ENCODE peak calls at places on chromosomes 3 and 15, in five cellular contexts. One of them, this sample, is unnamed.
A peak's percentile ranks its signal among the peaks of the same experiment; 100 is the strongest.

GRCh38 chr15:72319360-72319984 is 485 bp downstream of the CELF6 start:
- DNase-seq in ovary: peak; percentile 83
- DNase-seq in uterus: peak; percentile 66
- DNase-seq in transverse colon: peak; percentile 58
- DNase-seq in vagina: peak; percentile 58
- DNase-seq in this sample: peak; percentile 83

GRCh38 chr3:15327941-15328340 is 4.4 kb downstream of the SH3BP5 start:
- DNase-seq in ovary: no peak
- DNase-seq in uterus: peak; percentile 55
- DNase-seq in transverse colon: peak; percentile 62
- DNase-seq in vagina: no peak
- DNase-seq in this sample: peak; percentile 31

GRCh38 chr15:70093070-70093469 is 4.6 kb downstream of the TLE3 start:
- DNase-seq in ovary: no peak
- DNase-seq in uterus: no peak
- DNase-seq in transverse colon: no peak
- DNase-seq in vagina: no peak
- DNase-seq in this sample: no peak

GRCh38 chr3:30203301-30203700 is 403.1 kb upstream of the TGFBR2 start:
- DNase-seq in ovary: no peak
- DNase-seq in uterus: no peak
- DNase-seq in transverse colon: no peak
- DNase-seq in vagina: no peak
- DNase-seq in this sample: no peak

GRCh38 chr15:88894819-88895767 is at the start of gene HAPLN3:
- DNase-seq in ovary: peak; percentile 35
- DNase-seq in uterus: no peak
- DNase-seq in transverse colon: peak; percentile 46
- DNase-seq in vagina: no peak
- DNase-seq in this sample: peak; percentile 43

GRCh38 chr3:189862385-189863023 is 231.3 kb downstream of the TP63 start:
- DNase-seq in ovary: no peak
- DNase-seq in uterus: no peak
- DNase-seq in transverse colon: no peak
- DNase-seq in vagina: no peak
- DNase-seq in this sample: no peak

GRCh38 chr15:39285663-39286062 is 295.2 kb upstream of the THBS1 start:
- DNase-seq in ovary: no peak
- DNase-seq in uterus: no peak
- DNase-seq in transverse colon: no peak
- DNase-seq in vagina: no peak
- DNase-seq in this sample: no peak

GRCh38 chr3:131717493-131717892 is 214.7 kb upstream of the MRPL3 start:
- DNase-seq in ovary: no peak
- DNase-seq in uterus: no peak
- DNase-seq in transverse colon: no peak
- DNase-seq in vagina: no peak
- DNase-seq in this sample: no peak

GRCh38 chr3:12180218-12180617 is 21.5 kb upstream of the TIMP4 start:
- DNase-seq in ovary: peak; percentile 47
- DNase-seq in uterus: peak; percentile 31
- DNase-seq in transverse colon: peak; percentile 69
- DNase-seq in vagina: no peak
- DNase-seq in this sample: peak; percentile 71

GRCh38 chr15:76730262-76730661 is 174.9 kb downstream of the SCAPER start:
- DNase-seq in ovary: no peak
- DNase-seq in uterus: no peak
- DNase-seq in transverse colon: no peak
- DNase-seq in vagina: no peak
- DNase-seq in this sample: no peak

GRCh38 chr15:66878761-66879160 is 176.7 kb downstream of the SMAD6 start:
- DNase-seq in ovary: no peak
- DNase-seq in uterus: no peak
- DNase-seq in transverse colon: no peak
- DNase-seq in vagina: peak; percentile 58
- DNase-seq in this sample: no peak

GRCh38 chr3:114584734-114585371 is 291.0 kb downstream of the TIGIT start:
- DNase-seq in ovary: peak; percentile 33
- DNase-seq in uterus: peak; percentile 20
- DNase-seq in transverse colon: no peak
- DNase-seq in vagina: no peak
- DNase-seq in this sample: no peak

GRCh38 chr3:153290278-153291015 is 128.4 kb downstream of the RAP2B start:
- DNase-seq in ovary: no peak
- DNase-seq in uterus: no peak
- DNase-seq in transverse colon: no peak
- DNase-seq in vagina: no peak
- DNase-seq in this sample: peak; percentile 25

GRCh38 chr3:11230125-11230524 is 42.1 kb upstream of the ATG7 start:
- DNase-seq in ovary: no peak
- DNase-seq in uterus: no peak
- DNase-seq in transverse colon: no peak
- DNase-seq in vagina: no peak
- DNase-seq in this sample: no peak

GRCh38 chr3:40939113-40940070 is 259.9 kb upstream of the CTNNB1 start:
- DNase-seq in ovary: no peak
- DNase-seq in uterus: no peak
- DNase-seq in transverse colon: no peak
- DNase-seq in vagina: no peak
- DNase-seq in this sample: no peak

GRCh38 chr3:73432021-73432722 is 192.6 kb downstream of the PDZRN3 start:
- DNase-seq in ovary: no peak
- DNase-seq in uterus: peak; percentile 45
- DNase-seq in transverse colon: no peak
- DNase-seq in vagina: peak; percentile 85
- DNase-seq in this sample: no peak

GRCh38 chr3:5195605-5196004 is 8.1 kb downstream of the EDEM1 start:
- DNase-seq in ovary: no peak
- DNase-seq in uterus: no peak
- DNase-seq in transverse colon: no peak
- DNase-seq in vagina: no peak
- DNase-seq in this sample: no peak

GRCh38 chr3:34024447-34025240 is 226.2 kb downstream of the PDCD6IP start:
- DNase-seq in ovary: no peak
- DNase-seq in uterus: no peak
- DNase-seq in transverse colon: no peak
- DNase-seq in vagina: peak; percentile 75
- DNase-seq in this sample: no peak

GRCh38 chr15:99909914-99910313 is 176.7 kb upstream of the LYSMD4 start:
- DNase-seq in ovary: no peak
- DNase-seq in uterus: no peak
- DNase-seq in transverse colon: no peak
- DNase-seq in vagina: no peak
- DNase-seq in this sample: no peak

GRCh38 chr15:44545934-44546802 is 9.2 kb downstream of the EIF3J start:
- DNase-seq in ovary: no peak
- DNase-seq in uterus: no peak
- DNase-seq in transverse colon: no peak
- DNase-seq in vagina: no peak
- DNase-seq in this sample: no peak

GRCh38 chr15:100858294-100858693 is 21.3 kb upstream of the ALDH1A3 start:
- DNase-seq in ovary: no peak
- DNase-seq in uterus: no peak
- DNase-seq in transverse colon: no peak
- DNase-seq in vagina: no peak
- DNase-seq in this sample: no peak

GRCh38 chr3:180909369-180910127 is 2.9 kb upstream of the FXR1 start:
- DNase-seq in ovary: no peak
- DNase-seq in uterus: no peak
- DNase-seq in transverse colon: no peak
- DNase-seq in vagina: no peak
- DNase-seq in this sample: no peak

GRCh38 chr15:45169608-45170480 is 17.9 kb downstream of the SHF start:
- DNase-seq in ovary: no peak
- DNase-seq in uterus: no peak
- DNase-seq in transverse colon: no peak
- DNase-seq in vagina: no peak
- DNase-seq in this sample: no peak

GRCh38 chr15:63292771-63293170 is 15.4 kb downstream of the APH1B start:
- DNase-seq in ovary: no peak
- DNase-seq in uterus: no peak
- DNase-seq in transverse colon: no peak
- DNase-seq in vagina: no peak
- DNase-seq in this sample: no peak

GRCh38 chr15:93158104-93158503 is 69.1 kb upstream of the RGMA start:
- DNase-seq in ovary: no peak
- DNase-seq in uterus: no peak
- DNase-seq in transverse colon: no peak
- DNase-seq in vagina: no peak
- DNase-seq in this sample: no peak

GRCh38 chr15:66912001-66912400 is 153.4 kb upstream of the SMAD3 start:
- DNase-seq in ovary: no peak
- DNase-seq in uterus: no peak
- DNase-seq in transverse colon: no peak
- DNase-seq in vagina: no peak
- DNase-seq in this sample: no peak

GRCh38 chr3:195005759-195006555 is 265.0 kb downstream of the XXYLT1 start:
- DNase-seq in ovary: peak; percentile 0
- DNase-seq in uterus: no peak
- DNase-seq in transverse colon: no peak
- DNase-seq in vagina: peak; percentile 77
- DNase-seq in this sample: no peak

GRCh38 chr3:186724911-186725310 is 7.8 kb downstream of the KNG1 start:
- DNase-seq in ovary: no peak
- DNase-seq in uterus: no peak
- DNase-seq in transverse colon: no peak
- DNase-seq in vagina: no peak
- DNase-seq in this sample: no peak

GRCh38 chr3:119357190-119357589 is 63.0 kb downstream of the ARHGAP31 start:
- DNase-seq in ovary: no peak
- DNase-seq in uterus: no peak
- DNase-seq in transverse colon: no peak
- DNase-seq in vagina: no peak
- DNase-seq in this sample: no peak

GRCh38 chr3:180610981-180611380 is 9.0 kb downstream of the TTC14 start:
- DNase-seq in ovary: no peak
- DNase-seq in uterus: no peak
- DNase-seq in transverse colon: no peak
- DNase-seq in vagina: no peak
- DNase-seq in this sample: no peak

GRCh38 chr3:49723301-49723630 is 485 bp downstream of the GMPPB start:
- DNase-seq in ovary: peak; percentile 61
- DNase-seq in uterus: peak; percentile 54
- DNase-seq in transverse colon: peak; percentile 88
- DNase-seq in vagina: peak; percentile 92
- DNase-seq in this sample: peak; percentile 93

GRCh38 chr3:169615833-169616232 is 47.7 kb downstream of the MECOM start:
- DNase-seq in ovary: no peak
- DNase-seq in uterus: no peak
- DNase-seq in transverse colon: no peak
- DNase-seq in vagina: no peak
- DNase-seq in this sample: no peak

GRCh38 chr3:193850084-193850619 is 257.1 kb downstream of the OPA1 start:
- DNase-seq in ovary: no peak
- DNase-seq in uterus: no peak
- DNase-seq in transverse colon: no peak
- DNase-seq in vagina: no peak
- DNase-seq in this sample: no peak

GRCh38 chr3:193851941-193852674 is 259.1 kb downstream of the OPA1 start:
- DNase-seq in ovary: no peak
- DNase-seq in uterus: no peak
- DNase-seq in transverse colon: no peak
- DNase-seq in vagina: no peak
- DNase-seq in this sample: peak; percentile 52

GRCh38 chr3:193851416-193851815 is 258.4 kb downstream of the OPA1 start:
- DNase-seq in ovary: no peak
- DNase-seq in uterus: no peak
- DNase-seq in transverse colon: no peak
- DNase-seq in vagina: no peak
- DNase-seq in this sample: no peak

GRCh38 chr3:193853511-193854219 is 260.7 kb downstream of the OPA1 start:
- DNase-seq in ovary: no peak
- DNase-seq in uterus: no peak
- DNase-seq in transverse colon: peak; percentile 28
- DNase-seq in vagina: no peak
- DNase-seq in this sample: no peak

GRCh38 chr3:193852901-193853300 is 259.9 kb downstream of the OPA1 start:
- DNase-seq in ovary: no peak
- DNase-seq in uterus: no peak
- DNase-seq in transverse colon: no peak
- DNase-seq in vagina: no peak
- DNase-seq in this sample: no peak
- H3K4me3 ChIP-seq in ovary: no peak overlapping the region
- H3K4me3 ChIP-seq in uterus: no peak overlapping the region
- H3K4me3 ChIP-seq in transverse colon: no peak overlapping the region
- H3K4me3 ChIP-seq in vagina: no peak overlapping the region
- H3K4me3 ChIP-seq in this sample: no peak overlapping the region

DNA sequence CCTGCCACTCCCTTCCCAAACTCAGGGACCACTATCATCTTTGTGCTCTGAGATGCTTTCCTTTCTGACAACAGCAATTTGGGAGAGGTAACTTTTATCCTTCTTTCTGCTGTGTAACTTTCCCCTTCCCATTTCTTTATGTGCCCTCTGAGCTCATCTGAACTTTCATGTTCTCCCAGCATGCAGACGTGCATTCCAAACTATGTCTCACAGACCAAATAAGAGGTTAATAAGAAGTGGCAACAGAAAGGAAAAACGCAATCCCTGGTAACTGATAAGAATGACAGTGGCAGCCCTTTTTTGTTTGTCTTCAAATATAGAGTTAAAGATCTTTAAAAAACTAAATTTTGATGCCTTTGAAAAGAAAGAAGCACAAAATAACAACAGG is 533.4 kb downstream of the FOXP1 start:
- DNase-seq in ovary: no peak
- DNase-seq in uterus: no peak
- DNase-seq in transverse colon: no peak
- DNase-seq in vagina: no peak
- DNase-seq in this sample: no peak
- H3K4me1 ChIP-seq in ovary: peaks cover 25% of the 10 kb centered on the region
- H3K4me1 ChIP-seq in uterus: peaks cover 44% of the 10 kb centered on the region
- H3K4me1 ChIP-seq in transverse colon: peaks cover 96% of the 10 kb centered on the region
- H3K4me1 ChIP-seq in vagina: peaks cover 85% of the 10 kb centered on the region
- H3K4me1 ChIP-seq in this sample: peaks cover 79% of the 10 kb centered on the region

GRCh38 chr3:58238830-58239229 is 1.2 kb downstream of the ABHD6 start:
- DNase-seq in ovary: no peak
- DNase-seq in uterus: no peak
- DNase-seq in transverse colon: no peak
- DNase-seq in vagina: no peak
- DNase-seq in this sample: no peak
- H3K4me3 ChIP-seq in ovary: peak overlapping the region; percentile 68
- H3K4me3 ChIP-seq in uterus: no peak overlapping the region
- H3K4me3 ChIP-seq in transverse colon: no peak overlapping the region
- H3K4me3 ChIP-seq in vagina: peak overlapping the region; percentile 93
- H3K4me3 ChIP-seq in this sample: no peak overlapping the region

DNA sequence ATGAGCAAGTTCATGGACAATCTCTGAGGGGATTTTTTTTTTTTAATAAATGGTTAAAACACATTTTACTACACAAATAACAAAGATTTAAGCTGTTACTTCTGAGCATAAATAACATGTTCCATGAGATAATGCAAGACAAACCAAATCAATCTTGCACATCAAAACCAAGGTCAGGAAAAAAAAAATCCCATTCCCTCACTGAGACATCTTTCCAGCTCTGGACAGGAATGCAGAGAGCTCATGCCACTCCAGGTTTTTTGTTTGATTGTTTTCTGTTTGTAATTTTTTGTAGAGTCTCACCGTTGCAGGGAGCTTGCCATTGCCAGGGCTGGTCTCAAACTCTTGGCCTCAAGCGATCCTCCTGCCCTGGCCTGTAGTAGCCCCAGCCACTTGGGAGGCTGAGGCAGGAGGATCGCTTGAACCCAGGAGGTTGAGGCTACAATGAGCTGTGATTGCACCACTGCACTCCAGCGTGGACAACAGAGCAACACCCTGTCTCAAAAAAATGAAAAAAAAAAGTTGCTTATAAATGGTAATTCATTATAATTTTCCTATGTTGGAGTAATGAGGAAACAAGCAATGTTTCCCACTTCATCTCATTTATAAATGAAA is 14.0 kb downstream of the OSBPL10 start:
- DNase-seq in ovary: no peak
- DNase-seq in uterus: no peak
- DNase-seq in transverse colon: no peak
- DNase-seq in vagina: no peak
- DNase-seq in this sample: no peak
- H3K4me1 ChIP-seq in ovary: no peaks in the 10 kb centered on the region
- H3K4me1 ChIP-seq in uterus: peaks cover 5% of the 10 kb centered on the region
- H3K4me1 ChIP-seq in transverse colon: no peaks in the 10 kb centered on the region
- H3K4me1 ChIP-seq in vagina: peaks cover 38% of the 10 kb centered on the region
- H3K4me1 ChIP-seq in this sample: no peaks in the 10 kb centered on the region